ENCODE peak calls at places on chromosomes 3 and 15, in five cellular contexts. O, T, N, I and G are unnamed samples.

GRCh38 chr3:31100519-31100918 is 206.1 kb upstream of the GADL1 start:
- DNase-seq in I (no peak), N (no peak), O (no peak), T (no peak), G (no peak)

GRCh38 chr15:62769604-62770003 is 272.9 kb upstream of the TPM1 start:
- DNase-seq in T (no peak), N (peak), I (peak), O (no peak), G (no peak)

GRCh38 chr3:122513386-122514122 is 1.2 kb downstream of the KPNA1 start:
- DNase-seq in I (peak), T (no peak), O (no peak), N (peak), G (no peak)

GRCh38 chr3:143764840-143765239 is 83.4 kb downstream of the SLC9A9 start:
- DNase-seq in T (no peak), N (no peak), I (no peak), O (no peak), G (no peak)

GRCh38 chr3:129016725-129017530 is 15.8 kb downstream of the EFCC1 start:
- DNase-seq in N (no peak), T (no peak), O (no peak), I (no peak), G (no peak)

GRCh38 chr3:13494463-13495350 is 14.6 kb downstream of the HDAC11 start:
- DNase-seq in I (no peak), O (no peak), T (peak), N (no peak), G (peak)

GRCh38 chr3:4981688-4982494 is 2.7 kb downstream of the BHLHE40 start:
- DNase-seq in T (peak), N (peak), I (peak), O (no peak), G (no peak)

GRCh38 chr15:79341361-79341760 is 30.4 kb downstream of the TMED3 start:
- DNase-seq in O (no peak), I (no peak), T (no peak), N (no peak), G (no peak)

GRCh38 chr3:55896155-55896554 is 409.0 kb upstream of the WNT5A start:
- DNase-seq in I (no peak), N (no peak), O (no peak), T (no peak), G (no peak)

GRCh38 chr3:155065537-155065936 is 14.6 kb upstream of the MME start:
- DNase-seq in N (peak), T (peak), I (no peak), O (no peak), G (no peak)

GRCh38 chr3:172181936-172182708 is 142.7 kb downstream of the FNDC3B start:
- DNase-seq in O (no peak), N (peak), I (peak), T (peak), G (no peak)